ENCODE peak calls at places on chromosome 10, in nine cellular contexts. R is MM.1S, U is fibroblast of lung, J is GM10248, G is brain microvascular endothelial cell, N is HFFc6, S is Calu3, T is GM12865, L is astrocyte of the spinal cord. K is an unnamed sample.

GRCh38 chr10:117927334-117927733 is 119.4 kb downstream of the RAB11FIP2 start:
- DNase-seq in R (no peak), U (no peak), J (no peak), G (no peak), N (no peak), S (no peak), T (no peak), L (no peak), K (no peak)

GRCh38 chr10:69317175-69318086 is 39.1 kb downstream of the HK1 start:
- DNase-seq in R (no peak), U (no peak), J (peak), G (no peak), N (no peak), S (peak), T (peak), L (no peak), K (no peak)

GRCh38 chr10:103712898-103713498 is 142.4 kb downstream of the SH3PXD2A start:
- DNase-seq in R (peak), U (peak), J (peak), G (peak), N (peak), S (peak), T (peak), L (peak), K (peak)

GRCh38 chr10:74227697-74228424 is 76.8 kb downstream of the ADK start:
- DNase-seq in R (peak), U (peak), J (peak), G (peak), N (peak), S (no peak), T (peak), L (peak), K (peak)

GRCh38 chr10:119253433-119254174 is 46.2 kb downstream of the GRK5 start:
- DNase-seq in R (no peak), U (peak), J (no peak), G (peak), N (peak), S (peak), T (no peak), L (peak), K (peak)

GRCh38 chr10:124064158-124064603 is 29.2 kb downstream of the CHST15 start:
- DNase-seq in R (peak), U (no peak), J (peak), G (no peak), N (no peak), S (no peak), T (peak), L (no peak), K (no peak)

GRCh38 chr10:117796394-117796793 is 250.3 kb downstream of the RAB11FIP2 start:
- DNase-seq in R (no peak), U (no peak), J (no peak), G (no peak), N (no peak), S (no peak), T (no peak), L (no peak), K (no peak)

GRCh38 chr10:59648711-59649201 is 60.9 kb downstream of the SLC16A9 start:
- DNase-seq in R (no peak), U (peak), J (no peak), G (peak), N (no peak), S (no peak), T (no peak), L (peak), K (peak)

GRCh38 chr10:22345301-22346086 is at the start of gene SPAG6:
- DNase-seq in R (no peak), U (no peak), J (peak), G (no peak), N (no peak), S (no peak), T (peak), L (no peak), K (no peak)

GRCh38 chr10:99815611-99816010 is 33.2 kb downstream of the ABCC2 start:
- DNase-seq in R (no peak), U (peak), J (no peak), G (no peak), N (no peak), S (no peak), T (no peak), L (no peak), K (peak)

GRCh38 chr10:27998178-27998953 is 513 bp downstream of the ODAD2 start:
- DNase-seq in R (peak), U (peak), J (no peak), G (peak), N (peak), S (peak), T (no peak), L (peak), K (peak)

GRCh38 chr10:103374263-103374662 is 6.5 kb downstream of the TAF5 start:
- DNase-seq in R (no peak), U (no peak), J (no peak), G (no peak), N (no peak), S (no peak), T (no peak), L (no peak), K (no peak)

GRCh38 chr10:121322046-121322445 is 276.2 kb downstream of the FGFR2 start:
- DNase-seq in R (no peak), U (no peak), J (no peak), G (no peak), N (no peak), S (no peak), T (no peak), L (no peak), K (no peak)

GRCh38 chr10:78261291-78261690 is 227.6 kb downstream of the RPS24 start:
- DNase-seq in R (no peak), U (no peak), J (no peak), G (no peak), N (no peak), S (no peak), T (no peak), L (no peak), K (no peak)

GRCh38 chr10:3173173-3173878 is 744 bp upstream of the PITRM1 start:
- DNase-seq in R (peak), U (no peak), J (no peak), G (no peak), N (no peak), S (peak), T (peak), L (no peak), K (no peak)

GRCh38 chr10:12432402-12433189 is 83.2 kb downstream of the CAMK1D start:
- DNase-seq in R (no peak), U (no peak), J (no peak), G (no peak), N (no peak), S (no peak), T (no peak), L (no peak), K (no peak)

GRCh38 chr10:68625316-68625921 is 65.3 kb downstream of the TET1 start:
- DNase-seq in R (peak), U (no peak), J (peak), G (no peak), N (no peak), S (no peak), T (peak), L (no peak), K (no peak)

GRCh38 chr10:111370101-111370500 is 293.3 kb downstream of the ADRA2A start:
- DNase-seq in R (no peak), U (no peak), J (no peak), G (peak), N (no peak), S (no peak), T (no peak), L (no peak), K (peak)

GRCh38 chr10:78162867-78163266 is 129.2 kb downstream of the RPS24 start:
- DNase-seq in R (no peak), U (peak), J (no peak), G (no peak), N (peak), S (no peak), T (no peak), L (no peak), K (no peak)

GRCh38 chr10:17703706-17704105 is 48.3 kb upstream of the TMEM236 start:
- DNase-seq in R (no peak), U (no peak), J (no peak), G (no peak), N (no peak), S (no peak), T (no peak), L (no peak), K (no peak)

GRCh38 chr10:1083581-1083980 is 27.4 kb downstream of the WDR37 start:
- DNase-seq in R (no peak), U (no peak), J (no peak), G (no peak), N (no peak), S (no peak), T (no peak), L (no peak), K (no peak)

GRCh38 chr10:88960854-88961253 is 8.3 kb upstream of the ACTA2 start:
- DNase-seq in R (no peak), U (no peak), J (no peak), G (no peak), N (no peak), S (no peak), T (no peak), L (no peak), K (no peak)

GRCh38 chr10:101617102-101617823 is 29.1 kb downstream of the DPCD start:
- DNase-seq in R (no peak), U (no peak), J (peak), G (no peak), N (no peak), S (no peak), T (peak), L (no peak), K (no peak)

GRCh38 chr10:86261470-86261869 is 105.1 kb downstream of the GRID1 start:
- DNase-seq in R (no peak), U (no peak), J (no peak), G (no peak), N (no peak), S (no peak), T (no peak), L (no peak), K (no peak)

GRCh38 chr10:126409821-126410220 is 21.5 kb upstream of the ADAM12 start:
- DNase-seq in R (no peak), U (no peak), J (no peak), G (no peak), N (no peak), S (no peak), T (no peak), L (no peak), K (no peak)

GRCh38 chr10:122521011-122521410 is 39.5 kb upstream of the DMBT1 start:
- DNase-seq in R (no peak), U (peak), J (no peak), G (no peak), N (no peak), S (no peak), T (no peak), L (peak), K (peak)

GRCh38 chr10:131187274-131187673 is 124.2 kb downstream of the TCERG1L start:
- DNase-seq in R (no peak), U (no peak), J (no peak), G (no peak), N (no peak), S (no peak), T (no peak), L (no peak), K (no peak)

GRCh38 chr10:49441488-49442476 is 45.9 kb upstream of the DRGX start:
- DNase-seq in R (no peak), U (no peak), J (no peak), G (no peak), N (no peak), S (no peak), T (peak), L (no peak), K (no peak)

GRCh38 chr10:126054191-126054590 is 157.8 kb downstream of the FANK1 start:
- DNase-seq in R (no peak), U (no peak), J (no peak), G (no peak), N (no peak), S (no peak), T (no peak), L (no peak), K (no peak)

GRCh38 chr10:49310460-49310859 is 11.5 kb downstream of the C10orf71 start:
- DNase-seq in R (no peak), U (no peak), J (no peak), G (no peak), N (no peak), S (no peak), T (no peak), L (no peak), K (no peak)

GRCh38 chr10:95755511-95756004 is 405 bp upstream of the ENTPD1 start:
- DNase-seq in R (no peak), U (no peak), J (peak), G (no peak), N (no peak), S (peak), T (peak), L (no peak), K (peak)

GRCh38 chr10:32436215-32436614 is 9.7 kb upstream of the CCDC7 start:
- DNase-seq in R (no peak), U (no peak), J (no peak), G (no peak), N (no peak), S (no peak), T (no peak), L (no peak), K (no peak)

GRCh38 chr10:16105082-16105481 is 244.8 kb upstream of the MINDY3 start:
- DNase-seq in R (no peak), U (no peak), J (no peak), G (no peak), N (no peak), S (no peak), T (no peak), L (no peak), K (peak)

DNA sequence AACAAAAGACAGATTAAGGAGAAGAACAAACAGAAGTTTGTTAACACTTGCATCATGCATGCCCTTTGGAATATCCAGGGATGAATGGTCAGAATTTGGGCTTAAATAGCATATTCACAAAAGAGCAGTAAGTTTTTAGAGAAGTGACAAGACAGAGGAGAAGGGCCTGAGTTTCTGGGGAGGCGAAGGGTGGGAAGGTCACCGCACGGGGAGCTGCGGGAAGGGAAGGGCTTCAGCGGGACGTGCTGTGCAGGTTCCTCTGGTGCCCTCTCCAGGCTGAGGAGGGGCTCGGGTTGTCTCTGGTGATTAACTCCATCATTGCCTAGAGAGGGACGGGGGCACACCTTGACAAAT is 10.4 kb upstream of the ZNF22 start:
- DNase-seq in R (no peak), U (no peak), J (no peak), G (no peak), N (no peak), S (peak), T (no peak), L (no peak), K (no peak)
- TF ChIP-seq CTCF in R (no peak), U (no peak), J (peak), G (peak), N (peak), S (peak), T (no peak), L (peak), K (no peak)

GRCh38 chr10:11147723-11148122 is 130.1 kb downstream of the CELF2 start:
- DNase-seq in R (peak), U (no peak), J (no peak), G (no peak), N (no peak), S (no peak), T (no peak), L (no peak), K (no peak)
- TF ChIP-seq CTCF in R (peak), U (no peak), J (no peak), G (no peak), N (no peak), S (no peak), T (no peak), L (no peak), K (no peak)

GRCh38 chr10:75742355-75742754 is 310.9 kb downstream of the LRMDA start:
- DNase-seq in R (no peak), U (no peak), J (no peak), G (no peak), N (no peak), S (no peak), T (no peak), L (no peak), K (no peak)

GRCh38 chr10:75743231-75743864 is 311.9 kb downstream of the LRMDA start:
- DNase-seq in R (no peak), U (no peak), J (no peak), G (no peak), N (no peak), S (no peak), T (no peak), L (no peak), K (no peak)

GRCh38 chr10:75740541-75740940 is 309.1 kb downstream of the LRMDA start:
- DNase-seq in R (no peak), U (no peak), J (no peak), G (no peak), N (no peak), S (no peak), T (no peak), L (no peak), K (no peak)

GRCh38 chr10:75746356-75746755 is 314.9 kb downstream of the LRMDA start:
- DNase-seq in R (no peak), U (no peak), J (no peak), G (no peak), N (no peak), S (no peak), T (no peak), L (no peak), K (no peak)

DNA sequence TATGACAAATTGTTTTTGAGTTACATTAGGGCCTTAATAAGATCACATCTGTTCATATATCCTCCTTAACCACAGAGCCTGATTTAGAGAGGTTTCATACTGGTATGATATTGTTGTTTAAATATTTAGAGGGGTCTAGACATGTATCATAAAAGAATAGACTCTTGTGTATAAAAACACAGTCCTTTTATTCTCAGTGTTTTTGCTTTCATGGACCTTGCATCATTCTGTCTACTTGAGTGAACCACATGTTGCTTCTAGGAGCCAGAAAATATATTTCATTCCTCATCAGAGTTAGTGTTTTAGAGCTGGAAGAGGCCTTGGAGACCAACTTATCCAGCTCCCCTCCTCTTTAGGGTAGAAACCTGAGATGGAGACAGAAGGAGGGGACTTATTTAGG is 312.8 kb downstream of the LRMDA start:
- DNase-seq in R (no peak), U (no peak), J (no peak), G (no peak), N (no peak), S (no peak), T (no peak), L (peak), K (no peak)
- TF ChIP-seq CTCF in R (no peak), U (no peak), J (no peak), G (no peak), N (no peak), S (no peak), T (no peak), L (no peak), K (no peak)

DNA sequence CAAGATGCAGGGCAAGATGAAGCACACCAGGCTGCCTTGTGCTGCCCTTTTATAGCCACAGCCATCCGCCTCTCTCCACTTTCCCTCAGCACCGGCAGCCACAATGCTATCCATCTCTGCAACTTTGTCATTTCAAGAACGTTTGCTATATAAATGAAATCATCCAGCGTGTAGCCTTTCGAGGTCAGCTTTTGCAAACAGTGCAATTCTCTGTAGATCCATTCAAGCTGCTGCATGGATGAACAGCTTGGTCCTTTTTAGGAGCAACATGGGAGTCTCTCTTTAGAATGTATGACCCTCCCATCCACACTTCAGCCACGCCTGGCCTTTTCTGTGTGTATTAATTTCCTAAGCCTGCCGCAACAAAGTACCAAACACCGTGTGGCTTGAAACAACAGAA is 6.5 kb upstream of the IL15RA start:
- DNase-seq in R (no peak), U (no peak), J (no peak), G (no peak), N (no peak), S (no peak), T (no peak), L (no peak), K (no peak)
- TF ChIP-seq CTCF in R (no peak), U (no peak), J (no peak), G (no peak), N (no peak), S (no peak), T (no peak), L (no peak), K (no peak)

DNA sequence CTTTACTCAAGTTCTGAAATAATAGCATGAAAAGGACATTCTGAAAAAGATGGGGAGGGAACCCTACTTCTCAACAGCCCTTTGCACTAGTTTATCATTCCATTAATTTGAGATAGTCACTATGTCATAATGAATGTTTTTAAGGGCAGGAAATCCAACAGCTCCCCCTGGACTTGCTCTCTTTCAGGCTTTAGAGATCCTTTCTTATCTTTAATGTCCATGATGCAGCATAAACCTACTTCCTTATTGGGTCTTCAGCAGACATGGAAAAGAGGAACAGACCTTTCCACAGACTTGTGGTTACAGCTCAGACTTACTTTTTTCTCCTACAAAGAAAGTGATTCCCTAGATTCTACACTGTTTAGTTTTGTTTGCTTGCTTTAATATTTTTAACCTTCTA is 87.3 kb downstream of the IDE start:
- DNase-seq in R (no peak), U (peak), J (no peak), G (peak), N (no peak), S (no peak), T (no peak), L (no peak), K (peak)
- TF ChIP-seq CTCF in R (no peak), U (no peak), J (no peak), G (no peak), N (no peak), S (no peak), T (no peak), L (no peak), K (no peak)

K was measured in cardiac fibroblast.